ENCODE peak calls at places on chromosome 21, in ten cellular contexts. R, C, Z, X, K, Q, G, I, W and F are unnamed samples.
A peak's percentile ranks its signal among the peaks of the same experiment; 100 is the strongest.

GRCh38 chr21:40337981-40338380 is 470.7 kb downstream of the PCP4 start:
- DNase-seq in R (no peak), C (no peak), Z (no peak), X (no peak), K (no peak), Q (no peak), G (no peak), I (no peak), W (no peak), F (no peak)

GRCh38 chr21:35581640-35582039 is 478.7 kb downstream of the SETD4 start:
- DNase-seq in R (no peak), C (no peak), Z (no peak), X (no peak), K (no peak), Q (no peak), G (no peak), I (no peak), W (no peak), F (no peak)

GRCh38 chr21:41786521-41786987 is 19.7 kb upstream of the RIPK4 start:
- DNase-seq in R (no peak), C (no peak), Z (no peak), X (no peak), K (no peak), Q (no peak), G (no peak), I (no peak), W (no peak), F (no peak)

GRCh38 chr21:43645414-43645891 is 13.8 kb downstream of the HSF2BP start:
- DNase-seq in R (no peak), C (peak; percentile 38), Z (peak; percentile 50), X (no peak), K (peak; percentile 82), Q (peak; percentile 89), G (peak; percentile 53), I (peak; percentile 67), W (peak; percentile 84), F (no peak)

GRCh38 chr21:34630536-34631143 is 15.7 kb upstream of the RCAN1 start:
- DNase-seq in R (no peak), C (peak; percentile 52), Z (no peak), X (no peak), K (peak; percentile 83), Q (peak; percentile 71), G (peak; percentile 41), I (peak; percentile 49), W (peak; percentile 62), F (no peak)

GRCh38 chr21:34707876-34708325 is 39.1 kb downstream of the CLIC6 start:
- DNase-seq in R (no peak), C (no peak), Z (no peak), X (no peak), K (no peak), Q (no peak), G (no peak), I (no peak), W (no peak), F (no peak)

GRCh38 chr21:42059141-42059540 is 12.0 kb upstream of the UMODL1 start:
- DNase-seq in R (no peak), C (no peak), Z (no peak), X (no peak), K (no peak), Q (no peak), G (no peak), I (no peak), W (no peak), F (no peak)

GRCh38 chr21:45570826-45571601 is 28.8 kb upstream of the SLC19A1 start:
- DNase-seq in R (no peak), C (no peak), Z (no peak), X (peak; percentile 16), K (no peak), Q (no peak), G (no peak), I (no peak), W (no peak), F (no peak)

GRCh38 chr21:42010507-42011493 is 640 bp upstream of the ZBTB21 start:
- DNase-seq in R (no peak), C (peak; percentile 17), Z (peak; percentile 54), X (peak; percentile 77), K (no peak), Q (peak; percentile 13), G (peak; percentile 7), I (no peak), W (peak; percentile 21), F (peak; percentile 66)

GRCh38 chr21:45547211-45547900 is 5.1 kb upstream of the SLC19A1 start:
- DNase-seq in R (no peak), C (no peak), Z (peak; percentile 0), X (no peak), K (no peak), Q (no peak), G (no peak), I (no peak), W (no peak), F (no peak)

GRCh38 chr21:45941338-45941710 is 40.2 kb upstream of the COL6A1 start:
- DNase-seq in R (no peak), C (no peak), Z (no peak), X (no peak), K (no peak), Q (no peak), G (no peak), I (no peak), W (no peak), F (no peak)

GRCh38 chr21:15688809-15689208 is 41.0 kb upstream of the USP25 start:
- DNase-seq in R (no peak), C (no peak), Z (no peak), X (no peak), K (no peak), Q (no peak), G (no peak), I (no peak), W (no peak), F (no peak)

GRCh38 chr21:29130234-29130993 is at the start of gene MAP3K7CL:
- DNase-seq in R (peak; percentile 87), C (no peak), Z (no peak), X (no peak), K (no peak), Q (peak; percentile 98), G (no peak), I (peak; percentile 23), W (no peak), F (peak; percentile 91)

DNA sequence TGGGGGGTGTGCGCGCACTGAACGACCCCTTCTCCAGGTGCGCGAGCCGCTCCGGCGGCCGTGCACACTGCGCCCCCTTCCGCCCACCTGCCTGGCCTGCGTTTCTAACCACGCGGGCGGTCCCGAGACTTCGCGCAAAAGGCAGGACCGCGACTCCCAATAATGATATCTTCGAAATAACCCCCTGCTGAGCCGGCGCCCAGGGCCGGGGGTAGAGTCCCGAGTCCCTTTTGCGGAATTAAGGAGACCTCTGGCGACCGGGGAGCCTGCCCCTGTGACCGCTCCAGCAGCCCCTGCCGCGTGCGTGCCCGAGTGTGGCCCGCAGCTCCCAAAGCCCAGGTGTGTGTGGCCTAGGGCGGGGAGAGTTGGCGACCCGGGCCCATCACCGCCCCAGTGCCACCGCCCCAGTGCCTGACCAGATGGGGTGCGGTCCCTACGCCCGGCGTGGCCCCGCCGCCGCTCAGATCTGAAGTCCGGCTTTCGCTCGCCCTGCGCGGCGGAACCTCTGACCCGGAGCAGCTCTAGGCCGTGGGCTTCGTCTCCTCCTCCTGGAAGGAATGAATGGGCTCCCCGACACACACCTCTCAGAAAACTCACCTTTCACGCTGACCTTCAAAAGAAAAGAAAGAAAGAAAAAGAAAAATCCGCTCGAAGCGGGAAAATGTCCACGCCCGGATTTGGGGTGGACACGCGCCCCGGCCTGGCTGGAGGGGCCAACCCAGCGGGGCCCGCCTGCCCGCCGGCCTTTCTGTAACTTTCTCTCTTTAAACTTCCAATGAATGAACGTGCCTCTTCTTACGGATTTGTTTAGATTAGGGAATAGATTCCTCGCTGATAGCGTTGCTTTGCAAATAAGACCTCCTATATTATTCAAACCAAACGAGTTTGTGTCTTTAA is 5.5 kb upstream of the SIM2 start:
- DNase-seq in R (no peak), C (peak; percentile 59), Z (no peak), X (no peak), K (no peak), Q (no peak), G (no peak), I (no peak), W (no peak), F (no peak)
- H3K9me3 ChIP-seq in R (no peaks in the 10 kb centered on the region), C (peaks cover 3% of the 10 kb centered on the region), Z (peaks cover 6% of the 10 kb centered on the region), X (no peaks in the 10 kb centered on the region), K (no peaks in the 10 kb centered on the region), Q (no peaks in the 10 kb centered on the region), G (no peaks in the 10 kb centered on the region), I (peaks cover 3% of the 10 kb centered on the region), W (no peaks in the 10 kb centered on the region), F (no peaks in the 10 kb centered on the region)

DNA sequence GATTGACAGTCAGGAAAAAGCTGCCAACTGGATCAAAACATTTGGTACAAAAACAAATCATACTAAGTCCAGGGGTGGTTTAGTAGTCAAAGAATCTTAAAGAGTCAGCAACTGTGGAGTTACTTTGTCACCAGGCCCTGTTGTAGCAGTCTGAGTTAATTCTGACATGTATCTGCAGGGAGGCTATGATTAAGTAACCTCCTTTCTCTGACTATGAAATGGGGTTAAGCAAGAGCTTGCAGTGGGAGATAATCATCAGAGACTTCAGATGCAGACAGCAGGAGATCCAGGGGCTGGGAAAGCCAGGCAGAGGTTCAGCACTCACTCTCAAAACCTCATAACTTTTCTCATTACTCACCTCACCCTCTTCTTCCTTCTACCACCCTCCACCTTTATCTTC is 99.2 kb upstream of the BTG3 start:
- DNase-seq in R (no peak), C (no peak), Z (no peak), X (no peak), K (no peak), Q (no peak), G (no peak), I (no peak), W (no peak), F (no peak)
- H3K9me3 ChIP-seq in R (no peaks in the 10 kb centered on the region), C (no peaks in the 10 kb centered on the region), Z (no peaks in the 10 kb centered on the region), X (no peaks in the 10 kb centered on the region), K (no peaks in the 10 kb centered on the region), Q (no peaks in the 10 kb centered on the region), G (no peaks in the 10 kb centered on the region), I (peaks cover 6% of the 10 kb centered on the region), W (no peaks in the 10 kb centered on the region), F (no peaks in the 10 kb centered on the region)

DNA sequence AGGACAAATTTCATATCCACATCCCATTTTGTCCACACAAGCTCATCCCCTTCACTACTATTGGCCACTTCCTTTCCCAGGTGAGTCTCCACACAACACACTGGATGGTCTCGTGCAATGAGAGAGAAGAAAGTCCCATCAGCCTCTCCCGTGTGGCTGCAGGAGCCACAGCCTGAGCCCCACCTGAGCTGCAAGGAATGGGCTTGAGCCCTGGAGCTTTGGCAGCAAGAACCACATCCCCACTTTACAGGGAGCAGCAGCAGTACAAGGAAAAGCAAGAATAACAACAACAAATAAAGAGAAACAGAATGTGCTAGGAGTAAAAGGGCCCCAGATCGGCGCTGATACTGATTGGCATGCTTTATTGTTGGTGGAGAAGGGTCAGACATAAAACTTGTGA is 117.7 kb downstream of the TPTE start:
- DNase-seq in R (no peak), C (no peak), Z (no peak), X (no peak), K (no peak), Q (no peak), G (no peak), I (no peak), W (no peak), F (no peak)
- H3K9me3 ChIP-seq in R (peaks cover 36% of the 10 kb centered on the region), C (no peaks in the 10 kb centered on the region), Z (no peaks in the 10 kb centered on the region), X (peaks cover 49% of the 10 kb centered on the region), K (peaks cover 41% of the 10 kb centered on the region), Q (peaks cover 10% of the 10 kb centered on the region), G (no peaks in the 10 kb centered on the region), I (peaks cover 43% of the 10 kb centered on the region), W (peaks cover 27% of the 10 kb centered on the region), F (peaks cover 14% of the 10 kb centered on the region)

DNA sequence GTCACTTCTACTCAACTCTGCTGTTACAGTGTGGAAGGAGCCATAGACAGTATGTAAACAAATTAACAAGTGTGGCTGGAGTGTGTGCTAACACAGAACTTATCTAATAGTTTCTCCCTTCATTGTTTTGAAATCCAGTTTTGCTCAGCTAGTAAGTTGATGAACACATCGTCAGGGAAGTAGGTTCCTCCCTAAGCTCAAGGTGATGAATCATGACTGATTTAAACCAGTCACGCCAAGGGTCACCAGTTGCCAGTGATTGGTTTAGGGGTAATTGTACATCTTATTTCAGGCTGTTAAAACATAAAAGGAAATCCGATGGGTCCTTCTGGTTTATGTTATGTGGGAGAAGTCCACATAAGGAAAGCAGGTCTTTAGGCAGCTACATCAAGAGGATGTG is 97.0 kb upstream of the CHODL start:
- DNase-seq in R (no peak), C (no peak), Z (no peak), X (no peak), K (no peak), Q (peak; percentile 3), G (no peak), I (no peak), W (no peak), F (no peak)
- H3K9me3 ChIP-seq in R (no peaks in the 10 kb centered on the region), C (no peaks in the 10 kb centered on the region), Z (no peaks in the 10 kb centered on the region), X (no peaks in the 10 kb centered on the region), K (peaks cover 14% of the 10 kb centered on the region), Q (no peaks in the 10 kb centered on the region), G (no peaks in the 10 kb centered on the region), I (no peaks in the 10 kb centered on the region), W (no peaks in the 10 kb centered on the region), F (no peaks in the 10 kb centered on the region)